ENCODE peak calls at places on chromosomes 11 and 22, in six cellular contexts. One of them, this sample, is unnamed.

GRCh38 chr11:12285811-12286222 is 91.6 kb upstream of the PARVA start:
- DNase-seq in uterus: no peak
- DNase-seq in progenitor cell of endocrine pancreas: no peak
- DNase-seq in HL-60: no peak
- DNase-seq in endothelial cell: no peak
- DNase-seq in mesothelial cell of epicardium: no peak
- DNase-seq in this sample: no peak

GRCh38 chr11:64096835-64097234 is 61.1 kb downstream of the FLRT1 start:
- DNase-seq in uterus: no peak
- DNase-seq in endothelial cell: no peak
- DNase-seq in mesothelial cell of epicardium: no peak
- DNase-seq in HL-60: no peak
- DNase-seq in progenitor cell of endocrine pancreas: no peak
- DNase-seq in this sample: no peak

GRCh38 chr22:24772493-24773220 is 1.9 kb downstream of the PIWIL3 start:
- DNase-seq in HL-60: no peak
- DNase-seq in mesothelial cell of epicardium: no peak
- DNase-seq in uterus: no peak
- DNase-seq in progenitor cell of endocrine pancreas: peak; percentile 14
- DNase-seq in endothelial cell: peak; percentile 53
- DNase-seq in this sample: no peak

GRCh38 chr11:117731689-117732290 is 65.2 kb downstream of the DSCAML1 start:
- DNase-seq in uterus: no peak
- DNase-seq in HL-60: no peak
- DNase-seq in mesothelial cell of epicardium: no peak
- DNase-seq in endothelial cell: no peak
- DNase-seq in progenitor cell of endocrine pancreas: no peak
- DNase-seq in this sample: no peak

GRCh38 chr11:57770793-57771192 is 9.2 kb downstream of the CTNND1 start:
- DNase-seq in progenitor cell of endocrine pancreas: no peak
- DNase-seq in uterus: no peak
- DNase-seq in HL-60: no peak
- DNase-seq in endothelial cell: no peak
- DNase-seq in mesothelial cell of epicardium: no peak
- DNase-seq in this sample: no peak

GRCh38 chr22:20174785-20175596 is 24.1 kb upstream of the CCDC188 start:
- DNase-seq in mesothelial cell of epicardium: no peak
- DNase-seq in HL-60: no peak
- DNase-seq in endothelial cell: peak; percentile 45
- DNase-seq in uterus: no peak
- DNase-seq in progenitor cell of endocrine pancreas: no peak
- DNase-seq in this sample: no peak

GRCh38 chr11:22685111-22685510 is 18.7 kb downstream of the GAS2 start:
- DNase-seq in progenitor cell of endocrine pancreas: no peak
- DNase-seq in mesothelial cell of epicardium: no peak
- DNase-seq in uterus: no peak
- DNase-seq in HL-60: no peak
- DNase-seq in endothelial cell: no peak
- DNase-seq in this sample: no peak

GRCh38 chr11:119295178-119295577 is 21.8 kb downstream of the MCAM start:
- DNase-seq in HL-60: no peak
- DNase-seq in uterus: no peak
- DNase-seq in mesothelial cell of epicardium: no peak
- DNase-seq in endothelial cell: no peak
- DNase-seq in progenitor cell of endocrine pancreas: no peak
- DNase-seq in this sample: no peak

GRCh38 chr11:69644071-69644961 is 3.4 kb downstream of the CCND1 start:
- DNase-seq in HL-60: no peak
- DNase-seq in uterus: no peak
- DNase-seq in mesothelial cell of epicardium: peak; percentile 16
- DNase-seq in endothelial cell: no peak
- DNase-seq in progenitor cell of endocrine pancreas: no peak
- DNase-seq in this sample: no peak

GRCh38 chr11:57513911-57514537 is 1.5 kb downstream of the SLC43A1 start:
- DNase-seq in mesothelial cell of epicardium: no peak
- DNase-seq in uterus: peak; percentile 41
- DNase-seq in progenitor cell of endocrine pancreas: peak; percentile 32
- DNase-seq in HL-60: no peak
- DNase-seq in endothelial cell: peak; percentile 47
- DNase-seq in this sample: no peak

GRCh38 chr11:14446701-14447169 is 52.9 kb downstream of the COPB1 start:
- DNase-seq in uterus: no peak
- DNase-seq in progenitor cell of endocrine pancreas: no peak
- DNase-seq in HL-60: no peak
- DNase-seq in endothelial cell: no peak
- DNase-seq in mesothelial cell of epicardium: no peak
- DNase-seq in this sample: no peak

GRCh38 chr11:95429376-95429907 is 198.4 kb upstream of the SESN3 start:
- DNase-seq in progenitor cell of endocrine pancreas: no peak
- DNase-seq in endothelial cell: no peak
- DNase-seq in uterus: no peak
- DNase-seq in mesothelial cell of epicardium: no peak
- DNase-seq in HL-60: no peak
- DNase-seq in this sample: no peak

GRCh38 chr11:61815790-61816735 is 740 bp downstream of the FADS1 start:
- DNase-seq in progenitor cell of endocrine pancreas: peak; percentile 62
- DNase-seq in endothelial cell: peak; percentile 70
- DNase-seq in uterus: peak; percentile 73
- DNase-seq in HL-60: peak; percentile 55
- DNase-seq in mesothelial cell of epicardium: peak; percentile 45
- DNase-seq in this sample: peak; percentile 48

GRCh38 chr22:43739851-43740250 is 72.3 kb downstream of the EFCAB6 start:
- DNase-seq in uterus: no peak
- DNase-seq in mesothelial cell of epicardium: no peak
- DNase-seq in progenitor cell of endocrine pancreas: no peak
- DNase-seq in HL-60: no peak
- DNase-seq in endothelial cell: no peak
- DNase-seq in this sample: no peak

GRCh38 chr11:75246006-75246672 is 5.6 kb downstream of the TPBGL start:
- DNase-seq in uterus: no peak
- DNase-seq in HL-60: no peak
- DNase-seq in mesothelial cell of epicardium: no peak
- DNase-seq in endothelial cell: no peak
- DNase-seq in progenitor cell of endocrine pancreas: no peak
- DNase-seq in this sample: no peak

GRCh38 chr22:48706934-48707748 is 1120.5 kb downstream of the BRD1 start:
- DNase-seq in uterus: no peak
- DNase-seq in endothelial cell: no peak
- DNase-seq in progenitor cell of endocrine pancreas: no peak
- DNase-seq in HL-60: no peak
- DNase-seq in mesothelial cell of epicardium: peak; percentile 13
- DNase-seq in this sample: no peak

GRCh38 chr11:45147871-45148270 is 1.4 kb downstream of the PRDM11 start:
- DNase-seq in HL-60: no peak
- DNase-seq in uterus: no peak
- DNase-seq in mesothelial cell of epicardium: no peak
- DNase-seq in progenitor cell of endocrine pancreas: no peak
- DNase-seq in endothelial cell: no peak
- DNase-seq in this sample: no peak

GRCh38 chr11:9664276-9665171 is 647 bp downstream of the SWAP70 start:
- DNase-seq in progenitor cell of endocrine pancreas: no peak
- DNase-seq in mesothelial cell of epicardium: no peak
- DNase-seq in uterus: peak; percentile 37
- DNase-seq in endothelial cell: peak; percentile 9
- DNase-seq in HL-60: no peak
- DNase-seq in this sample: no peak

GRCh38 chr11:11078344-11078743 is 220.5 kb upstream of the ZBED5 start:
- DNase-seq in progenitor cell of endocrine pancreas: no peak
- DNase-seq in HL-60: no peak
- DNase-seq in uterus: no peak
- DNase-seq in endothelial cell: no peak
- DNase-seq in mesothelial cell of epicardium: no peak
- DNase-seq in this sample: no peak
- TF ChIP-seq CTCF in progenitor cell of endocrine pancreas: no peak
- TF ChIP-seq CTCF in HL-60: no peak
- TF ChIP-seq CTCF in uterus: no peak
- TF ChIP-seq CTCF in endothelial cell: no peak
- TF ChIP-seq CTCF in mesothelial cell of epicardium: no peak
- TF ChIP-seq CTCF in this sample: no peak

GRCh38 chr11:77650165-77650564 is 12.6 kb upstream of the CLNS1A start:
- DNase-seq in mesothelial cell of epicardium: no peak
- DNase-seq in progenitor cell of endocrine pancreas: no peak
- DNase-seq in endothelial cell: no peak
- DNase-seq in uterus: no peak
- DNase-seq in HL-60: no peak
- DNase-seq in this sample: no peak

GRCh38 chr11:77644887-77645286 is 7.3 kb upstream of the CLNS1A start:
- DNase-seq in uterus: no peak
- DNase-seq in endothelial cell: no peak
- DNase-seq in mesothelial cell of epicardium: no peak
- DNase-seq in progenitor cell of endocrine pancreas: no peak
- DNase-seq in HL-60: no peak
- DNase-seq in this sample: no peak

GRCh38 chr11:77642228-77642627 is 4.6 kb upstream of the CLNS1A start:
- DNase-seq in endothelial cell: no peak
- DNase-seq in HL-60: no peak
- DNase-seq in uterus: no peak
- DNase-seq in mesothelial cell of epicardium: no peak
- DNase-seq in progenitor cell of endocrine pancreas: no peak
- DNase-seq in this sample: no peak

DNA sequence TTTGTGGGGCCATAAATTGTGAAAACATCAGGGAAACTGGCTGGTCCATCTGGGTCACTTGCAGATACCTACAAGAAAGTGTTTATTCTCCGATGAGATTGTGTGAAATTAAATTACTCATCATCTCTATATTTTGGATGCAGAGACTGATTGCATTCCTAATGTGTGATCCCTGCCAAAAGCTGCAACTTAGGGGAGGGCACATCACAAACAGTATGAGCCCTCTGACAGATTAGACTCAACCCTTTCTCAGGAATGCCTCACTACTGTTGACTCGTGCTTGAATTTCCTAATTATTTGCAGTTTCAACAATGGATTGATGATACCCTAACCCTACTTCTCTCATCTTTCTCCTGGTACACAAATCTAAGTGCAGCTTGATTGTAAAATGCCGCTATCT is 10.3 kb upstream of the CLNS1A start:
- DNase-seq in mesothelial cell of epicardium: no peak
- DNase-seq in HL-60: no peak
- DNase-seq in endothelial cell: no peak
- DNase-seq in progenitor cell of endocrine pancreas: no peak
- DNase-seq in uterus: no peak
- DNase-seq in this sample: no peak
- TF ChIP-seq CTCF in mesothelial cell of epicardium: no peak
- TF ChIP-seq CTCF in HL-60: no peak
- TF ChIP-seq CTCF in endothelial cell: no peak
- TF ChIP-seq CTCF in progenitor cell of endocrine pancreas: no peak
- TF ChIP-seq CTCF in uterus: no peak
- TF ChIP-seq CTCF in this sample: no peak

GRCh38 chr11:130547761-130548490 is 99.5 kb downstream of the ADAMTS15 start:
- DNase-seq in progenitor cell of endocrine pancreas: no peak
- DNase-seq in endothelial cell: no peak
- DNase-seq in uterus: no peak
- DNase-seq in HL-60: no peak
- DNase-seq in mesothelial cell of epicardium: no peak
- DNase-seq in this sample: no peak

GRCh38 chr11:130550984-130551383 is 102.5 kb downstream of the ADAMTS15 start:
- DNase-seq in HL-60: no peak
- DNase-seq in endothelial cell: no peak
- DNase-seq in mesothelial cell of epicardium: no peak
- DNase-seq in uterus: no peak
- DNase-seq in progenitor cell of endocrine pancreas: no peak
- DNase-seq in this sample: no peak

GRCh38 chr11:130548491-130548833 is 100.0 kb downstream of the ADAMTS15 start:
- DNase-seq in uterus: no peak
- DNase-seq in mesothelial cell of epicardium: no peak
- DNase-seq in progenitor cell of endocrine pancreas: no peak
- DNase-seq in endothelial cell: no peak
- DNase-seq in HL-60: no peak
- DNase-seq in this sample: no peak

GRCh38 chr11:130550160-130550559 is 101.7 kb downstream of the ADAMTS15 start:
- DNase-seq in HL-60: no peak
- DNase-seq in uterus: no peak
- DNase-seq in progenitor cell of endocrine pancreas: no peak
- DNase-seq in endothelial cell: no peak
- DNase-seq in mesothelial cell of epicardium: no peak
- DNase-seq in this sample: no peak

DNA sequence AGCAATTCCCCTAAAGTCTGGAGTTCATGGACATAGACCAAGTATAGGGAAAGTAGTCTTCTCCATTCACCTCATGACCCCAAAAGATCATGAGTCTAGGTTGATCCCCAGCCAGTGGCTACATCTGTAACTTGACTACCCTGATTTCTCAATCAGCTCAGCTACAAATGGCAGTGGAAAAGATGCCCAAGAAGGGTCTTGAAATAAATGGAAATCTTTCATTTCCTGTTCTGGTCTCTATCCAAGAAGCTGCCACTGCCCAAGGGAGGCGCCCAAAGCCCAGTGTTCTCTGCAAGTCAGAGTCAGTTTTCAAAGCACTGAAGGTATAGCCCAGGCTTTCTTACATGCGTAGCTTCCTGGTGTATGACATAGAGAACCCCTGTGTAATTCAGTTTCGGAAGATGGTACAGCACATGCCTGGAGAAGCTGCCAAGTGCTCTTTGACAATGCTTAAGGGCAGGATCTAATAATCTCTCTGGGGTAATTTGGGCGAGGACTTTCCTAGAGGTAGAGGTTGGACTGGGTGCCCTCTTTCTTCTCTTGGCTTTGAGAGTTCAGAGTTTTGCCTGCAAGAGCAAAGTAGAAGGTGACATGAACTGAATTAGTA is 101.1 kb downstream of the ADAMTS15 start:
- DNase-seq in endothelial cell: no peak
- DNase-seq in progenitor cell of endocrine pancreas: no peak
- DNase-seq in HL-60: no peak
- DNase-seq in mesothelial cell of epicardium: no peak
- DNase-seq in uterus: no peak
- DNase-seq in this sample: no peak
- TF ChIP-seq CTCF in endothelial cell: no peak
- TF ChIP-seq CTCF in progenitor cell of endocrine pancreas: no peak
- TF ChIP-seq CTCF in HL-60: no peak
- TF ChIP-seq CTCF in mesothelial cell of epicardium: no peak
- TF ChIP-seq CTCF in uterus: no peak
- TF ChIP-seq CTCF in this sample: no peak

DNA sequence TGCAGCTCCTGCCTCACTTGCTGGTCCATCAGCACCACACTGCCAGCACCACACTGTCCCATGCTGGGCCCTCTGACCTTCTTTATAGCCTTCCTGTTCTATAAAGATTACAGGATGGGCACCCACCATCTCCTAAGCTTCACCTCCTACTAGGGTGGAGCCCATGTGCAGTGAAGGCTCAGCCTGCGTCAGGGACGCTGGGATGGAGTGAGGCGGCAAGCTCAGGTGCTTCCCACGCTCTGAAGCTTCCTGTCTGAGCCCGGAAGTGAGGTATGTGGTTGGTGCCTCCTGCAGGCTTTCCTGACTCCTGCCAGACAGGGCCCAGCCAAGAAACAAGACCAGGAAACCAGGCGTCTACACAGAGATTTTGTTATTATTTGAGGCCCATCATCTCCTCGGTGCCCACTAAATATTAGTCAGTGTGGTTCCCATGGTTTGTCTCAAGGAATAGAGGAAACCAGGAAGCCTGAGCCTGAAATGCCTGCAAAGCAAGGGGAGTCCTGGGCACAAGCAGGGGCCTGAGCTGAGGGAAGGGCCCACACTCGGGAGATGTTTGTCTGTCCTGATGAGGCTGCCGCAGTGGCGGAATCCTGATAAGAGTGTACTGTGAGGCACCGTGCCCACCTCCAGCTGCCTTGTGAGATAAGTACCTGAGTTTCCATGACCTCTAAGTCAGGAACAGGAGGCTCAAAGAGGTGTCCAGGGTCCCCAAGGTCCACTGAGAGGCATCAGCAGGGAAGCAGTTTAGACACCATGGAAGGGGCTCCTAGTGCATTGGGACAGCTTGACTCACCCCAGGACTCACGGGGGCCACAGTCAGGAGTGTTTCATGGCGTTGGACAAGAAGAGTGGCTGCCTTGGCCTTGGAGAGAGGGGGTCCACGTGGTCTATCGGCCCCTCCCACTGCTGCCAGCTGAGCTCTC is 22.0 kb downstream of the RSPH14 start:
- DNase-seq in HL-60: no peak
- DNase-seq in progenitor cell of endocrine pancreas: no peak
- DNase-seq in uterus: no peak
- DNase-seq in endothelial cell: no peak
- DNase-seq in mesothelial cell of epicardium: no peak
- DNase-seq in this sample: no peak
- TF ChIP-seq CTCF in HL-60: no peak
- TF ChIP-seq CTCF in progenitor cell of endocrine pancreas: no peak
- TF ChIP-seq CTCF in uterus: no peak
- TF ChIP-seq CTCF in endothelial cell: no peak
- TF ChIP-seq CTCF in mesothelial cell of epicardium: no peak
- TF ChIP-seq CTCF in this sample: no peak